ENCODE peak calls at places on chromosome X, in eight cellular contexts. K is IMR-90; L is activated CD4-positive, CD25-positive, alpha-beta regulatory T cell treated with anti-CD3 and anti-CD28 coated beads, Interleukin-2, amount 50 U/mL, for 72 hours; Z is CD8-positive, alpha-beta memory T cell; V is stimulated activated CD4-positive, alpha-beta T cell treated with anti-CD3 and anti-CD28 coated beads, Interleukin-4, amount 100 ng/mL, for 24 hours; U is H9; X is foreskin fibroblast; G is activated CD4-positive, alpha-beta T cell treated with anti-CD3 and anti-CD28 coated beads, Interleukin-2, amount 50 U/mL, for 4 hours. I is an unnamed sample.

GRCh38 chrX:45771114-45771513 is 570.4 kb upstream of the DIPK2B start:
- DNase-seq in X (peak; percentile 91), G (no peak), U (no peak), L (no peak), K (peak; percentile 96), Z (no peak), V (no peak), I (peak; percentile 70)

GRCh38 chrX:40099046-40099968 is 1.5 kb upstream of the BCOR start:
- DNase-seq in G (peak; percentile 48), X (no peak), V (peak; percentile 27), Z (no peak), K (no peak), U (peak; percentile 79), L (peak; percentile 43), I (peak; percentile 12)

GRCh38 chrX:151505796-151506195 is 57.7 kb upstream of the PASD1 start:
- DNase-seq in X (no peak), V (no peak), K (no peak), L (no peak), U (no peak), G (no peak), Z (no peak), I (no peak)

GRCh38 chrX:121479406-121479805 is 432.0 kb downstream of the GLUD2 start:
- DNase-seq in G (no peak), L (no peak), U (no peak), V (no peak), X (no peak), Z (no peak), K (no peak), I (no peak)

GRCh38 chrX:154310991-154311541 is 15.5 kb downstream of the TKTL1 start:
- DNase-seq in G (no peak), Z (no peak), K (peak; percentile 7), V (no peak), U (no peak), L (no peak), X (no peak), I (no peak)

GRCh38 chrX:480861-481417 is 94.2 kb upstream of the PPP2R3B start:
- DNase-seq in G (no peak), V (no peak), X (no peak), U (no peak), Z (no peak), L (no peak), K (no peak), I (no peak)

GRCh38 chrX:108437354-108437753 is 868 bp downstream of the COL4A6 start:
- DNase-seq in X (no peak), L (no peak), U (no peak), Z (no peak), V (no peak), G (no peak), K (no peak), I (no peak)

GRCh38 chrX:68938244-68939004 is 109.6 kb downstream of the EFNB1 start:
- DNase-seq in X (no peak), V (no peak), U (peak; percentile 24), L (no peak), G (no peak), K (peak; percentile 47), Z (no peak), I (peak; percentile 29)

GRCh38 chrX:31435592-31435991 is 363.8 kb upstream of the FTHL17 start:
- DNase-seq in Z (no peak), K (peak; percentile 22), U (peak; percentile 87), V (no peak), G (no peak), L (no peak), X (no peak), I (no peak)

GRCh38 chrX:20265726-20266681 is 705 bp downstream of the RPS6KA3 start:
- DNase-seq in Z (peak; percentile 16), K (peak; percentile 12), G (peak; percentile 10), X (no peak), V (peak; percentile 32), L (peak; percentile 46), U (peak; percentile 26), I (peak; percentile 27)

GRCh38 chrX:135340827-135341226 is 31.5 kb downstream of the ETDC start:
- DNase-seq in Z (no peak), K (peak; percentile 65), L (no peak), G (no peak), U (no peak), X (peak; percentile 64), V (no peak), I (no peak)

GRCh38 chrX:149522914-149523313 is 17.8 kb upstream of the IDS start:
- DNase-seq in L (no peak), K (no peak), X (no peak), U (no peak), Z (no peak), V (no peak), G (no peak), I (no peak)

GRCh38 chrX:150680974-150681373 is 12.2 kb upstream of the MTMR1 start:
- DNase-seq in V (no peak), U (no peak), Z (no peak), K (peak; percentile 34), L (no peak), G (no peak), X (no peak), I (no peak)

GRCh38 chrX:46805270-46805669 is 31.6 kb upstream of the RP2 start:
- DNase-seq in X (no peak), G (no peak), V (no peak), K (no peak), L (no peak), Z (no peak), U (no peak), I (no peak)

GRCh38 chrX:78643106-78643505 is 16.0 kb downstream of the RTL3 start:
- DNase-seq in G (no peak), Z (no peak), U (no peak), X (peak; percentile 35), V (no peak), L (no peak), K (peak; percentile 54), I (no peak)

GRCh38 chrX:69136546-69137331 is 28.5 kb downstream of the PJA1 start:
- DNase-seq in Z (no peak), X (no peak), K (no peak), G (no peak), U (peak; percentile 46), V (no peak), L (no peak), I (no peak)

GRCh38 chrX:43822015-43822414 is 60.2 kb downstream of the MAOB start:
- DNase-seq in V (no peak), X (no peak), L (no peak), Z (no peak), G (no peak), K (peak; percentile 33), U (no peak), I (no peak)

GRCh38 chrX:33336783-33337182 is 125.4 kb upstream of the DMD start:
- DNase-seq in L (no peak), G (no peak), V (no peak), U (peak; percentile 32), Z (no peak), K (peak; percentile 29), X (no peak), I (no peak)

GRCh38 chrX:100447563-100448397 is 37.7 kb upstream of the PCDH19 start:
- DNase-seq in K (peak; percentile 1), X (peak; percentile 0), G (peak; percentile 0), U (peak; percentile 48), V (peak; percentile 4), L (peak; percentile 32), Z (no peak), I (peak; percentile 42)

GRCh38 chrX:270848-271367 is 10.3 kb upstream of the PLCXD1 start:
- DNase-seq in K (no peak), X (no peak), Z (no peak), L (no peak), G (no peak), V (no peak), U (peak; percentile 59), I (peak; percentile 61)

GRCh38 chrX:110241816-110242215 is 76.1 kb downstream of the AMMECR1 start:
- DNase-seq in X (no peak), K (peak; percentile 33), G (no peak), U (no peak), Z (no peak), V (no peak), L (no peak), I (no peak)

I was measured in dermis microvascular lymphatic vessel endothelial cell.